ENCODE peak calls at places on chromosomes 4 and X, in six cellular contexts. S is MCF 10A, L is fibroblast of villous mesenchyme, T is right atrium auricular region, K is D341Med, N is cardiac fibroblast. O is an unnamed sample.

GRCh38 chrX:24082446-24082845 is 27.7 kb downstream of the EIF2S3 start:
- DNase-seq in K (no peak), T (no peak), S (no peak), L (no peak), N (no peak), O (no peak)

GRCh38 chr4:66539745-66540144 is 869.5 kb upstream of the EPHA5 start:
- DNase-seq in K (no peak), T (no peak), L (no peak), N (no peak), S (peak), O (no peak)

GRCh38 chr4:143341186-143341755 is 4.6 kb downstream of the GAB1 start:
- DNase-seq in S (no peak), L (no peak), T (no peak), N (no peak), K (no peak), O (no peak)

GRCh38 chr4:134531013-134531412 is 329.4 kb upstream of the PABPC4L start:
- DNase-seq in T (no peak), L (peak), K (no peak), S (no peak), N (no peak), O (no peak)

GRCh38 chrX:56268888-56269287 is 36.7 kb downstream of the KLF8 start:
- DNase-seq in T (no peak), K (no peak), L (no peak), N (peak), S (no peak), O (no peak)

GRCh38 chrX:12702509-12703091 is 88.6 kb upstream of the PRPS2 start:
- DNase-seq in N (peak), S (peak), K (peak), L (no peak), T (no peak), O (no peak)

GRCh38 chrX:1883772-1884171 is 268.9 kb downstream of the ASMT start:
- DNase-seq in L (no peak), N (no peak), T (no peak), K (no peak), S (peak), O (peak)

GRCh38 chrX:147776988-147777387 is 134.7 kb upstream of the FMR1 start:
- DNase-seq in S (no peak), K (no peak), L (no peak), N (no peak), T (no peak), O (no peak)

GRCh38 chr4:102526532-102526931 is 25.4 kb downstream of the NFKB1 start:
- DNase-seq in T (no peak), K (no peak), L (no peak), S (no peak), N (no peak), O (no peak)